ENCODE peak calls at places on chromosomes 6 and 20, in eight cellular contexts. D is PC-3, P is HCT116, X is neural progenitor cell, G is MM.1S, N is GM23248, C is GM23338, Z is OCI-LY7. S is an unnamed sample.

GRCh38 chr6:147201885-147202515 is 2.2 kb upstream of the STXBP5 start:
- DNase-seq in D (no peak), P (no peak), X (peak), G (no peak), N (peak), C (peak), Z (peak), S (peak)

GRCh38 chr6:161038229-161039003 is 46.8 kb downstream of the MAP3K4 start:
- DNase-seq in D (peak), P (peak), X (no peak), G (no peak), N (peak), C (no peak), Z (no peak), S (no peak)

GRCh38 chr6:137413482-137413881 is 80.7 kb downstream of the OLIG3 start:
- DNase-seq in D (no peak), P (no peak), X (peak), G (no peak), N (no peak), C (no peak), Z (no peak), S (no peak)

GRCh38 chr6:30171677-30172471 is 8.5 kb downstream of the TRIM15 start:
- DNase-seq in D (no peak), P (no peak), X (peak), G (no peak), N (peak), C (peak), Z (peak), S (peak)

GRCh38 chr6:144286503-144287393 is 1.6 kb downstream of the UTRN start:
- DNase-seq in D (peak), P (no peak), X (peak), G (no peak), N (peak), C (peak), Z (no peak), S (peak)

GRCh38 chr6:142861711-142862110 is 83.3 kb downstream of the HIVEP2 start:
- DNase-seq in D (no peak), P (no peak), X (no peak), G (no peak), N (no peak), C (no peak), Z (peak), S (no peak)

GRCh38 chr20:58111340-58112016 is 117.0 kb downstream of the ANKRD60 start:
- DNase-seq in D (no peak), P (no peak), X (no peak), G (no peak), N (peak), C (no peak), Z (no peak), S (no peak)

GRCh38 chr6:165587206-165587605 is 75.8 kb downstream of the PDE10A start:
- DNase-seq in D (no peak), P (no peak), X (no peak), G (no peak), N (no peak), C (no peak), Z (no peak), S (no peak)

GRCh38 chr6:61809004-61809595 is 476.9 kb downstream of the KHDRBS2 start:
- DNase-seq in D (peak), P (no peak), X (peak), G (peak), N (peak), C (peak), Z (peak), S (peak)

GRCh38 chr6:35139924-35140524 is 1.1 kb downstream of the TCP11 start:
- DNase-seq in D (peak), P (peak), X (peak), G (peak), N (peak), C (peak), Z (peak), S (peak)

GRCh38 chr6:35302604-35303218 is 5.1 kb downstream of the DEF6 start:
- DNase-seq in D (peak), P (peak), X (no peak), G (peak), N (peak), C (peak), Z (peak), S (peak)

GRCh38 chr6:111427341-111428116 is 55.5 kb downstream of the REV3L start:
- DNase-seq in D (peak), P (no peak), X (no peak), G (peak), N (peak), C (no peak), Z (peak), S (no peak)

GRCh38 chr6:99613705-99614429 is 7.2 kb downstream of the PRDM13 start:
- DNase-seq in D (no peak), P (no peak), X (peak), G (peak), N (peak), C (peak), Z (peak), S (peak)

GRCh38 chr6:93366506-93366905 is 52.9 kb downstream of the EPHA7 start:
- DNase-seq in D (no peak), P (no peak), X (no peak), G (no peak), N (no peak), C (no peak), Z (no peak), S (no peak)

GRCh38 chr20:20877079-20877478 is 164.6 kb upstream of the RALGAPA2 start:
- DNase-seq in D (no peak), P (no peak), X (no peak), G (no peak), N (no peak), C (no peak), Z (no peak), S (no peak)

GRCh38 chr20:20869161-20869560 is 156.7 kb upstream of the RALGAPA2 start:
- DNase-seq in D (no peak), P (no peak), X (no peak), G (no peak), N (no peak), C (no peak), Z (no peak), S (no peak)

GRCh38 chr20:20875716-20876115 is 163.3 kb upstream of the RALGAPA2 start:
- DNase-seq in D (no peak), P (no peak), X (no peak), G (no peak), N (no peak), C (no peak), Z (no peak), S (no peak)

DNA sequence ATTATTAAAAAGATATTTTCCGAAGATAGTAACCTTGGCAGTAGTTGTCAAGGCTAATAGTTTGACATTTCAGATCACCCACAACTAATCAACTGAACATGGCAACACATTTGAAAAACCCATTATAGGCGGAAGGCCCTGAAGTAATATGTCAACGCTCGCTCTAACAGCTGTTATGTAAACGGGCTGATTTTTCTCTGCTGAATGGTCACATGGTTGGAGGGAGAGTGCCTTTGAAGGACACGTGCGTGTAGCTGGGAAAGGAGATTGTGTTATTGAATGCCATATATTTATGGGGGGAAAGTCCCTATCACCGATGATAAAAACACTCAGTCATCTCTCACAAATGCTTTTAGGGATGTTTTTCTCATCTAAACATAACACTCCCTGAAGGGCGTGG is 160.0 kb upstream of the RALGAPA2 start:
- DNase-seq in D (no peak), P (no peak), X (no peak), G (no peak), N (no peak), C (no peak), Z (no peak), S (no peak)
- TF ChIP-seq EZH2phosphoT487 in D (no peak), P (no peak), X (no peak), G (no peak), N (no peak), C (no peak), Z (no peak), S (no peak)

GRCh38 chr6:118776607-118777549 is 117.1 kb upstream of the ASF1A start:
- DNase-seq in D (peak), P (peak), X (peak), G (peak), N (peak), C (peak), Z (peak), S (peak)
- TF ChIP-seq EZH2phosphoT487 in D (no peak), P (no peak), X (no peak), G (no peak), N (no peak), C (no peak), Z (no peak), S (no peak)

GRCh38 chr6:81900616-81901015 is 148.1 kb upstream of the TENT5A start:
- DNase-seq in D (no peak), P (no peak), X (no peak), G (peak), N (no peak), C (no peak), Z (no peak), S (no peak)

GRCh38 chr6:81897793-81898192 is 145.3 kb upstream of the TENT5A start:
- DNase-seq in D (no peak), P (no peak), X (no peak), G (no peak), N (no peak), C (no peak), Z (no peak), S (no peak)

GRCh38 chr6:81896561-81896960 is 144.1 kb upstream of the TENT5A start:
- DNase-seq in D (no peak), P (no peak), X (no peak), G (no peak), N (peak), C (no peak), Z (no peak), S (no peak)

GRCh38 chr6:81906041-81906440 is 153.6 kb upstream of the TENT5A start:
- DNase-seq in D (no peak), P (no peak), X (no peak), G (no peak), N (no peak), C (no peak), Z (no peak), S (no peak)

DNA sequence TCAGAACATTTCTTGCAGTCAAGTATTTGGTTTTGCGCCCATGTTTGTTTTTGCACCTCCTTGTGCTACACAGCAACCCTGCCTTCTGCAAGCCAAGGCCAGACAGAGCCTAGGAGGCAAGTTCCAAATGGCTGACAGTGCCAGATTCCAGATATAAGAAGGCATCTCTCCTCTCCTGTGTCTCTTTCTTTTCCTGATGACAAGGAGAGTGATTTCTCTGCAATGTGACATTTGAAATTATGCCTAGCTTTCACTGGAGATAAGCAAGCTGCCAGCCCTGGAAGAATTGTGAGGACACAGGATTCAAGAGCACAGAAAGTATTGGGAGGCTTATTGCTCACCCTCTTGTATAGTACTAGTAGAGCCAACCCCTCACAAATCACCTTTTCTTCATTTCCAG is 149.1 kb upstream of the TENT5A start:
- DNase-seq in D (no peak), P (no peak), X (no peak), G (no peak), N (peak), C (no peak), Z (no peak), S (no peak)
- TF ChIP-seq EZH2phosphoT487 in D (no peak), P (no peak), X (no peak), G (no peak), N (no peak), C (no peak), Z (no peak), S (no peak)

GRCh38 chr6:57242505-57242904 is 20.4 kb upstream of the RAB23 start:
- DNase-seq in D (peak), P (no peak), X (no peak), G (no peak), N (peak), C (no peak), Z (no peak), S (peak)
- TF ChIP-seq EZH2phosphoT487 in D (no peak), P (no peak), X (no peak), G (no peak), N (no peak), C (no peak), Z (no peak), S (no peak)

GRCh38 chr6:16684896-16685554 is 76.2 kb downstream of the ATXN1 start:
- DNase-seq in D (peak), P (peak), X (no peak), G (no peak), N (peak), C (no peak), Z (no peak), S (no peak)
- TF ChIP-seq EZH2phosphoT487 in D (no peak), P (no peak), X (no peak), G (no peak), N (no peak), C (no peak), Z (no peak), S (no peak)

DNA sequence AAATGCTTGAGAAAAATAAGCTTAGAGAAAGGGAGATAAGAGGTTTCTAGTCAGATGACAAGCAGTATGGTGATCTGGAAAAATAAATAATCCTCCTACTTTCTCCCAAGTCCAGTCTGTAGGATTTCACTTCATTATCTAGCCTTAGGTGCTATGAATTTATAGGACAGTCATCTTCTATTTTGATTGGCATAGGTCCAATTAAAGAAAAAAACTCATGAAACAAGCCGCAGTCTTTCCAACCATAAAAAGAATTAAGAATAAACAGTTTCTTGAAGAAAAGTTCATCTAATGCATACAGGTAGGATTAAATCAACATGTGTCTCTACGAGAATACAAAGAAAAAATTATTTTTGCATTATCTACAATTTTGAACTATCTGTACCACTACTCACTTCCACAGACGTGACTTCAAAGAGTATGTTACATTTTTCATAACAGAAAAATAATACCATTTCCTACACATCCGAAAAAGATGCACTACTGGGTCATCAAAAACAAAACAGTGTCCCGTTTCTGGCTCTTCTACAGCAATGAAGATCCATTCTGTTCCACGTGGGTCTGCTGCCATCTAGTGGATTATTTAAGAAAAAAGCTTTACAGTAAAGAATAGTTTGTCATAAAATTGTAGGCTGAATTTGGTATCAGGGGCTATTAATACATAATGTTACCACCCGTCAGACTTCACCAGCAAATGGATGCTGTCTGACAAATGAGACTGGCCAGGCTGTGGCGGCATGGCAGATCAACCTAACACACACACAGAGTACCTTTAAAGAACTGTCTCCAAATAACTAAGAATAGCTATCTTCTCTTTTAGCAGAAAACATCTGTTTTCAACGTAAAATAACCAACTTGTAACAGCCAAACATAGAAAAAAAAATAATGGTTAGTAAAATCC is 28.9 kb downstream of the STX7 start:
- DNase-seq in D (peak), P (peak), X (peak), G (peak), N (peak), C (peak), Z (peak), S (peak)
- TF ChIP-seq EZH2phosphoT487 in D (no peak), P (no peak), X (no peak), G (no peak), N (no peak), C (no peak), Z (no peak), S (no peak)

GRCh38 chr6:80923816-80924215 is 817.3 kb downstream of the BCKDHB start:
- DNase-seq in D (no peak), P (no peak), X (no peak), G (no peak), N (no peak), C (no peak), Z (no peak), S (no peak)
- TF ChIP-seq EZH2phosphoT487 in D (no peak), P (no peak), X (no peak), G (no peak), N (no peak), C (no peak), Z (no peak), S (no peak)

GRCh38 chr6:9502991-9503761 is 911.7 kb downstream of the TFAP2A start:
- DNase-seq in D (peak), P (no peak), X (peak), G (no peak), N (peak), C (peak), Z (no peak), S (no peak)
- TF ChIP-seq EZH2phosphoT487 in D (no peak), P (no peak), X (no peak), G (no peak), N (no peak), C (no peak), Z (no peak), S (no peak)

GRCh38 chr6:63584125-63584514 is 11.8 kb downstream of the LOC128125822 start:
- DNase-seq in D (no peak), P (no peak), X (no peak), G (no peak), N (no peak), C (no peak), Z (no peak), S (no peak)
- TF ChIP-seq EZH2phosphoT487 in D (no peak), P (no peak), X (no peak), G (no peak), N (no peak), C (no peak), Z (no peak), S (no peak)

GRCh38 chr6:83368582-83368981 is 62.3 kb downstream of the ME1 start:
- DNase-seq in D (no peak), P (no peak), X (no peak), G (no peak), N (no peak), C (no peak), Z (no peak), S (no peak)

GRCh38 chr6:83371428-83371827 is 59.4 kb downstream of the ME1 start:
- DNase-seq in D (no peak), P (no peak), X (no peak), G (no peak), N (peak), C (no peak), Z (no peak), S (no peak)

GRCh38 chr6:83365931-83366330 is 64.9 kb downstream of the ME1 start:
- DNase-seq in D (no peak), P (no peak), X (no peak), G (no peak), N (peak), C (no peak), Z (no peak), S (no peak)

GRCh38 chr6:83369692-83370091 is 61.2 kb downstream of the ME1 start:
- DNase-seq in D (no peak), P (no peak), X (no peak), G (no peak), N (no peak), C (no peak), Z (no peak), S (no peak)

GRCh38 chr6:83370607-83371006 is 60.2 kb downstream of the ME1 start:
- DNase-seq in D (no peak), P (no peak), X (no peak), G (no peak), N (no peak), C (no peak), Z (no peak), S (no peak)
- TF ChIP-seq EZH2phosphoT487 in D (no peak), P (no peak), X (no peak), G (no peak), N (no peak), C (no peak), Z (no peak), S (no peak)

S was measured in hepatocyte.